ENCODE peak calls at places on chromosome 21, in five cellular contexts. One of them, this sample, is unnamed. For H3K4me1, the result is how much of the 10 kb centered on the place peaks cover.

GRCh38 chr21:44078411-44078981 is 28.7 kb upstream of the PWP2 start:
- ATAC-seq in gastrocnemius medialis: no peak
- ATAC-seq in right cardiac atrium: no peak
- ATAC-seq in CD8-positive, alpha-beta T cell: no peak
- ATAC-seq in GM23338: peak
- ATAC-seq in this sample: no peak

GRCh38 chr21:32712641-32713040 is 15.2 kb downstream of the SYNJ1 start:
- ATAC-seq in GM23338: no peak
- ATAC-seq in gastrocnemius medialis: no peak
- ATAC-seq in right cardiac atrium: no peak
- ATAC-seq in CD8-positive, alpha-beta T cell: no peak
- ATAC-seq in this sample: no peak

GRCh38 chr21:25584833-25585232 is 22.4 kb downstream of the MRPL39 start:
- ATAC-seq in right cardiac atrium: no peak
- ATAC-seq in gastrocnemius medialis: no peak
- ATAC-seq in CD8-positive, alpha-beta T cell: no peak
- ATAC-seq in GM23338: no peak
- ATAC-seq in this sample: no peak

GRCh38 chr21:43639470-43640178 is 19.7 kb downstream of the HSF2BP start:
- ATAC-seq in gastrocnemius medialis: no peak
- ATAC-seq in right cardiac atrium: no peak
- ATAC-seq in GM23338: no peak
- ATAC-seq in CD8-positive, alpha-beta T cell: no peak
- ATAC-seq in this sample: no peak

GRCh38 chr21:43737158-43737950 is 18.4 kb downstream of the PDXK start:
- ATAC-seq in gastrocnemius medialis: no peak
- ATAC-seq in CD8-positive, alpha-beta T cell: no peak
- ATAC-seq in right cardiac atrium: no peak
- ATAC-seq in GM23338: no peak
- ATAC-seq in this sample: no peak

GRCh38 chr21:36709030-36709867 is 10.3 kb downstream of the SIM2 start:
- ATAC-seq in GM23338: peak
- ATAC-seq in gastrocnemius medialis: no peak
- ATAC-seq in right cardiac atrium: no peak
- ATAC-seq in CD8-positive, alpha-beta T cell: no peak
- ATAC-seq in this sample: peak

GRCh38 chr21:31594726-31595125 is 64.8 kb upstream of the SOD1 start:
- ATAC-seq in right cardiac atrium: no peak
- ATAC-seq in CD8-positive, alpha-beta T cell: no peak
- ATAC-seq in gastrocnemius medialis: no peak
- ATAC-seq in GM23338: no peak
- ATAC-seq in this sample: no peak

GRCh38 chr21:30194701-30195299 is 21.1 kb downstream of the CLDN8 start:
- ATAC-seq in GM23338: peak
- ATAC-seq in gastrocnemius medialis: no peak
- ATAC-seq in CD8-positive, alpha-beta T cell: no peak
- ATAC-seq in right cardiac atrium: no peak
- ATAC-seq in this sample: no peak

GRCh38 chr21:15797577-15798363 is 68.0 kb downstream of the USP25 start:
- ATAC-seq in gastrocnemius medialis: no peak
- ATAC-seq in right cardiac atrium: no peak
- ATAC-seq in CD8-positive, alpha-beta T cell: no peak
- ATAC-seq in GM23338: no peak
- ATAC-seq in this sample: no peak

GRCh38 chr21:34201001-34201400 is 127.6 kb downstream of the MRPS6 start:
- ATAC-seq in CD8-positive, alpha-beta T cell: no peak
- ATAC-seq in gastrocnemius medialis: no peak
- ATAC-seq in GM23338: no peak
- ATAC-seq in right cardiac atrium: no peak
- ATAC-seq in this sample: no peak

GRCh38 chr21:35624896-35625295 is 435.4 kb downstream of the SETD4 start:
- ATAC-seq in GM23338: no peak
- ATAC-seq in gastrocnemius medialis: no peak
- ATAC-seq in CD8-positive, alpha-beta T cell: no peak
- ATAC-seq in right cardiac atrium: no peak
- ATAC-seq in this sample: no peak

GRCh38 chr21:43687566-43688395 is 28.4 kb downstream of the RRP1B start:
- ATAC-seq in GM23338: no peak
- ATAC-seq in gastrocnemius medialis: no peak
- ATAC-seq in CD8-positive, alpha-beta T cell: no peak
- ATAC-seq in right cardiac atrium: peak
- ATAC-seq in this sample: no peak

GRCh38 chr21:43864806-43865470 is at the start of gene AGPAT3:
- ATAC-seq in right cardiac atrium: peak
- ATAC-seq in CD8-positive, alpha-beta T cell: peak
- ATAC-seq in GM23338: no peak
- ATAC-seq in gastrocnemius medialis: peak
- ATAC-seq in this sample: peak

GRCh38 chr21:33198346-33199135 is 31.2 kb upstream of the IFNAR2 start:
- ATAC-seq in CD8-positive, alpha-beta T cell: no peak
- ATAC-seq in GM23338: no peak
- ATAC-seq in right cardiac atrium: peak
- ATAC-seq in gastrocnemius medialis: peak
- ATAC-seq in this sample: peak

GRCh38 chr21:32520885-32521735 is 64.2 kb downstream of the TCP10L start:
- ATAC-seq in gastrocnemius medialis: peak
- ATAC-seq in right cardiac atrium: peak
- ATAC-seq in CD8-positive, alpha-beta T cell: no peak
- ATAC-seq in GM23338: no peak
- ATAC-seq in this sample: peak

GRCh38 chr21:23887709-23888303 is 1719.5 kb downstream of the MRPL39 start:
- ATAC-seq in gastrocnemius medialis: no peak
- ATAC-seq in GM23338: no peak
- ATAC-seq in right cardiac atrium: no peak
- ATAC-seq in CD8-positive, alpha-beta T cell: peak
- ATAC-seq in this sample: no peak

DNA sequence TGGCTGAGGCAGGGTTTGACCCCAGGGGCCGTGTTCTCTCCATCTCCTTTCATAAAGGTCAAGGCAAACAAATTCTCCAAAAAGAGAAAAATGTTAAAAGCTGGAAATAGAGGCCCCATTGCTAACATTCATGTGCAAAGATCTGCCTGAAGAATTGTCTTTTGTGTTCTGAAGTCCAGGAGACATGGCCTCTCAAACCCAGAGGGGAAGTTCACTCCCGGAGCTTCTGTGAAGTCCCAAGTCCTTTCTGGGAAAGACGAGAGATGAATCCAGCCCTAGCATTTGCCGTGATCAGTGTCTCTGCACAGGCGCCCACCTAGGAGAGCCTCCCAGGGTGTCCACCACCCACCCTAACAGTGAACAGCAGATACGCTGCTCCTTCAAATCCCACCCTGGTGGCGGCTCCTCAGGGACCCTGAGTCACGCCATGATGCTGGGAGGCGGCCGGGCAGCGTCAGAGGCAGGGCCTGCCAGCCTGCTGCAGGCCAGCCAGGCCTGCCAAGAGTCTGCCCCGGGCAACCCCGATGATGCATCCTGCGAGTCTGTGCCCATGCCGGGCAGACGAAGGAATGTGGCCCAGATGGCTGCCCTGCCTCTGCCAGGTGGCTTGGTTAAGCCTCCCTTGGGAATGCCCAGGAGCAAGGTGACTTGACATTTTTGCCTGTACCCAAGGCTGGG is 5.2 kb upstream of the C2CD2 start:
- ATAC-seq in gastrocnemius medialis: no peak
- ATAC-seq in CD8-positive, alpha-beta T cell: no peak
- ATAC-seq in GM23338: no peak
- ATAC-seq in right cardiac atrium: no peak
- ATAC-seq in this sample: no peak
- H3K4me1 ChIP-seq in gastrocnemius medialis: under half
- H3K4me1 ChIP-seq in CD8-positive, alpha-beta T cell: under half
- H3K4me1 ChIP-seq in GM23338: under half
- H3K4me1 ChIP-seq in right cardiac atrium: under half
- H3K4me1 ChIP-seq in this sample: under half

GRCh38 chr21:28961927-28962326 is 30.8 kb downstream of the LTN1 start:
- ATAC-seq in GM23338: no peak
- ATAC-seq in right cardiac atrium: no peak
- ATAC-seq in CD8-positive, alpha-beta T cell: no peak
- ATAC-seq in gastrocnemius medialis: no peak
- ATAC-seq in this sample: no peak

GRCh38 chr21:28962465-28962864 is 30.2 kb downstream of the LTN1 start:
- ATAC-seq in right cardiac atrium: no peak
- ATAC-seq in CD8-positive, alpha-beta T cell: no peak
- ATAC-seq in gastrocnemius medialis: no peak
- ATAC-seq in GM23338: no peak
- ATAC-seq in this sample: no peak

GRCh38 chr21:28963831-28964230 is 28.8 kb downstream of the LTN1 start:
- ATAC-seq in gastrocnemius medialis: no peak
- ATAC-seq in GM23338: no peak
- ATAC-seq in CD8-positive, alpha-beta T cell: no peak
- ATAC-seq in right cardiac atrium: no peak
- ATAC-seq in this sample: no peak

GRCh38 chr21:28960245-28960644 is 32.4 kb downstream of the LTN1 start:
- ATAC-seq in gastrocnemius medialis: no peak
- ATAC-seq in right cardiac atrium: no peak
- ATAC-seq in GM23338: no peak
- ATAC-seq in CD8-positive, alpha-beta T cell: no peak
- ATAC-seq in this sample: no peak

DNA sequence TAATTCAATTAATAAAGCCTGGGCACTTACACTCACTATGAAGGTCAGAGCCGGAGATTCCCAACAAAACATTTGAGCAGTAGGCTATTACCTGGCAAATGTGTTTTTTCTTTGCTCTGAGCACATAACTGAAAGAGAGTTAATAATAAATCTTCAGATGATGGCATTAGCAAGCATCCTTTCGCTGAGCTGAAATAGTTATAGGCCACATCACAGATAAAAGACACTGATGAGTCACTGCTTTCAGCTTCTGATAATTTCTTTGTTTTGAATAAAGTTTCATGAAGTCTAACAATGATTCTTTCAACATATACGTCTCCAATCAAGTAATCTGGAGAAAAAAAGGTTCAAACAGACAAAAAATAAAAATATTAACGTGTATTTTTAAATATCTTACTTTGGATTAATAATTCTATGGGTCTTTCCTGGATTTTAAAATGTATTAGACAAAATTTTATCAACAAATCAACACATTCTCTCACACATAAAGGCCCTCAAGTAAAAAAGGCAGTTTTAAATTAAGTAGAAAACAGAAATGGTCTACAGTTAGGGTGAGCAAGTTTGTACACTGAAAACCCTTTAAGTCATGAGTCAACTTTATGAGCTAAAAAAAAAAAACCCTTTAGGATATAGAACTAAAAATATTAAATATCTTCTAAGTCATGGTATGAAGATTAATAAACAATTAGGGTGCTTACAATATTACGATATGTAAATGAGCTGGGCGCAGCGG is 33.1 kb downstream of the LTN1 start:
- ATAC-seq in GM23338: no peak
- ATAC-seq in right cardiac atrium: no peak
- ATAC-seq in gastrocnemius medialis: no peak
- ATAC-seq in CD8-positive, alpha-beta T cell: no peak
- ATAC-seq in this sample: no peak
- H3K27ac ChIP-seq in GM23338: no peak
- H3K27ac ChIP-seq in right cardiac atrium: no peak
- H3K27ac ChIP-seq in gastrocnemius medialis: no peak
- H3K27ac ChIP-seq in CD8-positive, alpha-beta T cell: no peak
- H3K27ac ChIP-seq in this sample: no peak

GRCh38 chr21:41758550-41758949 is 8.3 kb downstream of the RIPK4 start:
- ATAC-seq in GM23338: no peak
- ATAC-seq in right cardiac atrium: no peak
- ATAC-seq in CD8-positive, alpha-beta T cell: no peak
- ATAC-seq in gastrocnemius medialis: no peak
- ATAC-seq in this sample: no peak

GRCh38 chr21:41761211-41762181 is 5.4 kb downstream of the RIPK4 start:
- ATAC-seq in gastrocnemius medialis: peak
- ATAC-seq in right cardiac atrium: peak
- ATAC-seq in CD8-positive, alpha-beta T cell: no peak
- ATAC-seq in GM23338: peak
- ATAC-seq in this sample: peak

GRCh38 chr21:41759926-41760325 is 6.9 kb downstream of the RIPK4 start:
- ATAC-seq in GM23338: no peak
- ATAC-seq in right cardiac atrium: no peak
- ATAC-seq in gastrocnemius medialis: no peak
- ATAC-seq in CD8-positive, alpha-beta T cell: no peak
- ATAC-seq in this sample: no peak

GRCh38 chr21:41760411-41760810 is 6.4 kb downstream of the RIPK4 start:
- ATAC-seq in gastrocnemius medialis: no peak
- ATAC-seq in right cardiac atrium: no peak
- ATAC-seq in GM23338: no peak
- ATAC-seq in CD8-positive, alpha-beta T cell: no peak
- ATAC-seq in this sample: no peak

DNA sequence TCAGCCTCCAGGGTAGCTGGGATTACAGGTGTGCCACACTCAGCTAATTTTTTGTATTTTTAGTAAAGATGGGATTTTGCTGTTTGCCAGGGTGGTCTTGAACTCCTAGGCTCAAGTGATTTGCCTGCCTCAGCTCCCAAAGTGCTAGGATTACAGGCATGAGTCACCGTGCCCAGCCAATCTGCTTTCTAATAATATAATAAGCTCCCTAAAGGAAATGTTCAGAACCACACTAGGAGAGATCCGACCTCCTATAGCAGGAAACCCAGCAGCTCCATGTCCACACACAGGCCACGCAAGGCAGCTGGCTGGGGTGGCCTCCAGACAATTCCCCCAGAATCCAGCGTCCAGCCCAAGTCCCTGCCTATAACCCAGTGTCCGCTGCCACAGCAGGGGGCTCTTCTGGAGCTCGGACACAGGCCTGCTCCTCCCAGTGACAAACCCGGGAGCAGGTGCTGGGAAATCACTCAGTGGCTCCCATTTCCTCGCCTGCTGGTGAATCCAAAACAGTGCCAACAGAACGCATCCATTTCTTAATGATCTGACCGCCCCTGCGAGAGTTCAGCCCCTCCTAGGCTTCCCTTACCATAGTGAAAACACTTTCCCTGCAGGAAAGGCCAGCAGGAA is 7.5 kb downstream of the RIPK4 start:
- ATAC-seq in gastrocnemius medialis: no peak
- ATAC-seq in right cardiac atrium: no peak
- ATAC-seq in CD8-positive, alpha-beta T cell: no peak
- ATAC-seq in GM23338: no peak
- ATAC-seq in this sample: no peak
- H3K4me1 ChIP-seq in gastrocnemius medialis: under half
- H3K4me1 ChIP-seq in right cardiac atrium: under half
- H3K4me1 ChIP-seq in CD8-positive, alpha-beta T cell: under half
- H3K4me1 ChIP-seq in GM23338: half or more
- H3K4me1 ChIP-seq in this sample: under half

DNA sequence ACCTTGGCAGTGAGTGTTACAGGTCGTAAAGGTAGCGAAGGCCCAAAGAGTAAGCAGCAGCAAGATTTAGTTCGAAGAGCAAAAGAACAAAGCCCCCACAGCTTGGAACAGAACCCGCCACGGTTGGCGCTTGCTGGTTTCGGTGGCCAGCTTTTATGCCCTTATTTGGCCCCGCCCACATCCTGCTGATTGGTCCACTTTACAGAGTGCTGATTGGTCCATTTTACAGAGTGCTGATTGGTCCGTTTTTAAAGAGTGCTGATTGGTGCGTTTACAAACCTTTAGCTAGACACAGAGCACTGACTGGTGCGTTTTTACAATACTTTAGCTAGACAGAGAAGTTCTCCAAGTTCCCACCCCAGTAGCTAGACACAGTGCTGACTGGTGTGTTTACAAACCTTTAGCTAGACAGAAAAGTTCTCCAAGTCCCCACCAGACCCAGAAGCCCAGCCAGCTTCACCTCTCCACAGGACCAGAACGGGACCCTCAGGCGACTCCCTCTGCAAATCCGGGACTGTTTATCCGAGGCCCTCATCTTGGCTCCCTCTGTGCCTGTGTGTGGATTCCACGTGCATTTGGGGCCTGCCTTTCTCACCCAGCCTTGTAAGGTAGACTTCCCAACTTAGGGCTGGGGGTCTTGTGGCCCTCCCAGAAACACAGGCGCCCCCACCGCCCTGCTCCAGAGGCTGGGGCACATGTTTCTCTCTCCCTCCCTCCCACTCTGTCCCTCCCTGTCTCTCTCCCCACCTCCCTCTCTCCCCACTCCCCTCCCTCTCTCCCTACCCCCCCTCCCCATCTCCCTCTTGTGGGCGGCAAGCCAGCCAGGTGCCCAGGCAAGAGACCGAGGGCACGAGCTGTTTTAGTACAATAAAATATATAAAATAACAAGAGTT is 12.6 kb downstream of the FTCD start:
- ATAC-seq in CD8-positive, alpha-beta T cell: no peak
- ATAC-seq in gastrocnemius medialis: no peak
- ATAC-seq in GM23338: no peak
- ATAC-seq in right cardiac atrium: peak
- ATAC-seq in this sample: no peak
- H3K27ac ChIP-seq in CD8-positive, alpha-beta T cell: no peak
- H3K27ac ChIP-seq in gastrocnemius medialis: no peak
- H3K27ac ChIP-seq in GM23338: no peak
- H3K27ac ChIP-seq in right cardiac atrium: no peak
- H3K27ac ChIP-seq in this sample: no peak

This sample was measured in gastroesophageal sphincter.